ENCODE peak calls at places on chromosomes 11 and 22, in ten cellular contexts. One of them, this sample, is unnamed.

GRCh38 chr11:44986315-44986714 is 35.6 kb upstream of the TP53I11 start:
- DNase-seq in H9: no peak
- DNase-seq in small intestine: no peak
- DNase-seq in SJSA1: no peak
- DNase-seq in lower lobe of right lung: no peak
- DNase-seq in gastrocnemius medialis: no peak
- DNase-seq in psoas muscle: no peak
- DNase-seq in heart right ventricle: no peak
- DNase-seq in iPS DF 6.9: no peak
- DNase-seq in CD8-positive, alpha-beta T cell: no peak
- DNase-seq in this sample: no peak

GRCh38 chr11:65932558-65932919 is 12.7 kb upstream of the TSGA10IP start:
- DNase-seq in H9: peak; percentile 61
- DNase-seq in small intestine: no peak
- DNase-seq in SJSA1: no peak
- DNase-seq in lower lobe of right lung: no peak
- DNase-seq in gastrocnemius medialis: no peak
- DNase-seq in psoas muscle: no peak
- DNase-seq in heart right ventricle: no peak
- DNase-seq in iPS DF 6.9: no peak
- DNase-seq in CD8-positive, alpha-beta T cell: no peak
- DNase-seq in this sample: no peak

GRCh38 chr11:75273331-75273988 is 32.9 kb downstream of the TPBGL start:
- DNase-seq in H9: peak; percentile 12
- DNase-seq in small intestine: no peak
- DNase-seq in SJSA1: no peak
- DNase-seq in lower lobe of right lung: no peak
- DNase-seq in gastrocnemius medialis: peak; percentile 6
- DNase-seq in psoas muscle: no peak
- DNase-seq in heart right ventricle: no peak
- DNase-seq in iPS DF 6.9: no peak
- DNase-seq in CD8-positive, alpha-beta T cell: no peak
- DNase-seq in this sample: no peak

GRCh38 chr11:18367431-18367830 is 26.9 kb upstream of the LDHA start:
- DNase-seq in H9: no peak
- DNase-seq in small intestine: no peak
- DNase-seq in SJSA1: no peak
- DNase-seq in lower lobe of right lung: no peak
- DNase-seq in gastrocnemius medialis: no peak
- DNase-seq in psoas muscle: no peak
- DNase-seq in heart right ventricle: no peak
- DNase-seq in iPS DF 6.9: no peak
- DNase-seq in CD8-positive, alpha-beta T cell: no peak
- DNase-seq in this sample: no peak

GRCh38 chr11:7651140-7651551 is 22.2 kb downstream of the CYB5R2 start:
- DNase-seq in H9: no peak
- DNase-seq in small intestine: no peak
- DNase-seq in SJSA1: no peak
- DNase-seq in lower lobe of right lung: no peak
- DNase-seq in gastrocnemius medialis: no peak
- DNase-seq in psoas muscle: no peak
- DNase-seq in heart right ventricle: no peak
- DNase-seq in iPS DF 6.9: no peak
- DNase-seq in CD8-positive, alpha-beta T cell: no peak
- DNase-seq in this sample: no peak

GRCh38 chr11:62336949-62337681 is at the start of gene ASRGL1:
- DNase-seq in H9: peak; percentile 93
- DNase-seq in small intestine: peak; percentile 81
- DNase-seq in SJSA1: peak; percentile 57
- DNase-seq in lower lobe of right lung: peak; percentile 97
- DNase-seq in gastrocnemius medialis: peak; percentile 85
- DNase-seq in psoas muscle: peak; percentile 89
- DNase-seq in heart right ventricle: peak; percentile 90
- DNase-seq in iPS DF 6.9: peak; percentile 77
- DNase-seq in CD8-positive, alpha-beta T cell: peak; percentile 72
- DNase-seq in this sample: peak; percentile 92

GRCh38 chr11:47409440-47410403 is 1.3 kb downstream of the SLC39A13 start:
- DNase-seq in H9: no peak
- DNase-seq in small intestine: no peak
- DNase-seq in SJSA1: no peak
- DNase-seq in lower lobe of right lung: no peak
- DNase-seq in gastrocnemius medialis: peak; percentile 14
- DNase-seq in psoas muscle: no peak
- DNase-seq in heart right ventricle: no peak
- DNase-seq in iPS DF 6.9: no peak
- DNase-seq in CD8-positive, alpha-beta T cell: no peak
- DNase-seq in this sample: no peak

GRCh38 chr11:111836766-111837165 is 34.6 kb downstream of the ALG9 start:
- DNase-seq in H9: no peak
- DNase-seq in small intestine: peak; percentile 35
- DNase-seq in SJSA1: no peak
- DNase-seq in lower lobe of right lung: no peak
- DNase-seq in gastrocnemius medialis: no peak
- DNase-seq in psoas muscle: no peak
- DNase-seq in heart right ventricle: no peak
- DNase-seq in iPS DF 6.9: no peak
- DNase-seq in CD8-positive, alpha-beta T cell: no peak
- DNase-seq in this sample: no peak

GRCh38 chr22:27851974-27852713 is 50.6 kb upstream of the MN1 start:
- DNase-seq in H9: no peak
- DNase-seq in small intestine: no peak
- DNase-seq in SJSA1: no peak
- DNase-seq in lower lobe of right lung: no peak
- DNase-seq in gastrocnemius medialis: no peak
- DNase-seq in psoas muscle: no peak
- DNase-seq in heart right ventricle: no peak
- DNase-seq in iPS DF 6.9: no peak
- DNase-seq in CD8-positive, alpha-beta T cell: no peak
- DNase-seq in this sample: no peak

GRCh38 chr11:3854977-3855807 is at the start of gene STIM1:
- DNase-seq in H9: peak; percentile 96
- DNase-seq in small intestine: peak; percentile 93
- DNase-seq in SJSA1: peak; percentile 99
- DNase-seq in lower lobe of right lung: peak; percentile 96
- DNase-seq in gastrocnemius medialis: peak; percentile 95
- DNase-seq in psoas muscle: peak; percentile 96
- DNase-seq in heart right ventricle: peak; percentile 96
- DNase-seq in iPS DF 6.9: peak; percentile 89
- DNase-seq in CD8-positive, alpha-beta T cell: peak; percentile 95
- DNase-seq in this sample: peak; percentile 99

GRCh38 chr22:20155330-20156041 is 4.6 kb upstream of the CCDC188 start:
- DNase-seq in H9: no peak
- DNase-seq in small intestine: peak; percentile 42
- DNase-seq in SJSA1: peak; percentile 66
- DNase-seq in lower lobe of right lung: peak; percentile 71
- DNase-seq in gastrocnemius medialis: no peak
- DNase-seq in psoas muscle: peak; percentile 55
- DNase-seq in heart right ventricle: peak; percentile 73
- DNase-seq in iPS DF 6.9: no peak
- DNase-seq in CD8-positive, alpha-beta T cell: no peak
- DNase-seq in this sample: peak; percentile 46

GRCh38 chr11:36672815-36673450 is 74.9 kb upstream of the RAG2 start:
- DNase-seq in H9: no peak
- DNase-seq in small intestine: peak; percentile 50
- DNase-seq in SJSA1: peak; percentile 26
- DNase-seq in lower lobe of right lung: no peak
- DNase-seq in gastrocnemius medialis: no peak
- DNase-seq in psoas muscle: no peak
- DNase-seq in heart right ventricle: no peak
- DNase-seq in iPS DF 6.9: peak; percentile 11
- DNase-seq in CD8-positive, alpha-beta T cell: no peak
- DNase-seq in this sample: no peak

GRCh38 chr11:127000991-127001390 is 421 bp upstream of the KIRREL3 start:
- DNase-seq in H9: no peak
- DNase-seq in small intestine: no peak
- DNase-seq in SJSA1: no peak
- DNase-seq in lower lobe of right lung: no peak
- DNase-seq in gastrocnemius medialis: no peak
- DNase-seq in psoas muscle: no peak
- DNase-seq in heart right ventricle: no peak
- DNase-seq in iPS DF 6.9: no peak
- DNase-seq in CD8-positive, alpha-beta T cell: no peak
- DNase-seq in this sample: no peak

GRCh38 chr22:42321908-42322561 is 51.6 kb upstream of the TCF20 start:
- DNase-seq in H9: no peak
- DNase-seq in small intestine: no peak
- DNase-seq in SJSA1: no peak
- DNase-seq in lower lobe of right lung: no peak
- DNase-seq in gastrocnemius medialis: no peak
- DNase-seq in psoas muscle: no peak
- DNase-seq in heart right ventricle: no peak
- DNase-seq in iPS DF 6.9: no peak
- DNase-seq in CD8-positive, alpha-beta T cell: no peak
- DNase-seq in this sample: no peak

GRCh38 chr22:19066531-19067271 is 55.5 kb downstream of the DGCR2 start:
- DNase-seq in H9: no peak
- DNase-seq in small intestine: no peak
- DNase-seq in SJSA1: no peak
- DNase-seq in lower lobe of right lung: peak; percentile 23
- DNase-seq in gastrocnemius medialis: peak; percentile 73
- DNase-seq in psoas muscle: peak; percentile 42
- DNase-seq in heart right ventricle: no peak
- DNase-seq in iPS DF 6.9: no peak
- DNase-seq in CD8-positive, alpha-beta T cell: no peak
- DNase-seq in this sample: no peak

GRCh38 chr22:41603873-41604332 is 14.3 kb upstream of the PMM1 start:
- DNase-seq in H9: no peak
- DNase-seq in small intestine: peak; percentile 50
- DNase-seq in SJSA1: no peak
- DNase-seq in lower lobe of right lung: no peak
- DNase-seq in gastrocnemius medialis: no peak
- DNase-seq in psoas muscle: no peak
- DNase-seq in heart right ventricle: no peak
- DNase-seq in iPS DF 6.9: no peak
- DNase-seq in CD8-positive, alpha-beta T cell: peak; percentile 76
- DNase-seq in this sample: no peak

GRCh38 chr11:64121637-64122410 is 44.1 kb downstream of the MACROD1 start:
- DNase-seq in H9: no peak
- DNase-seq in small intestine: no peak
- DNase-seq in SJSA1: peak; percentile 25
- DNase-seq in lower lobe of right lung: no peak
- DNase-seq in gastrocnemius medialis: no peak
- DNase-seq in psoas muscle: no peak
- DNase-seq in heart right ventricle: no peak
- DNase-seq in iPS DF 6.9: no peak
- DNase-seq in CD8-positive, alpha-beta T cell: no peak
- DNase-seq in this sample: no peak

DNA sequence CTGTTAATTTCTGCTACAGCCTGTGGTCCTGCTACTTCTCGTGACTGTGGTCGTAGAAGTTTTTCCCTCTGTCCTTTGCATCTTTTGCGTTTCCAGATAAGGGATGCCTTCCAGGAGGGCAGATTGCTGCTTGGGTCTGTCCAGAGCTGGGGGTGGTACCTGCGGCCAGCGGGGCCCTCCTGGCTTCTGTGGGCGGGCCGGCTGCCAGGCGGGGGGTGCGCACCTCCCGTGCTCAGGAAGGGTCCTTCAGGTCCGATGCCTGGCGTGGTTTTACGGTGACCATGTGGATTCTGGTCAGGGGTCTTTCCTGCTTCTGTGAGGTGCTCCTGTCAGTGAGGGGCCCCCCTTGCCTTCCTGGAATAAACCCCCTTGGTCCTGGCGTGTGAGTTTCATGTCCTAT is 84.8 kb downstream of the KCNQ1 start:
- DNase-seq in H9: no peak
- DNase-seq in small intestine: no peak
- DNase-seq in SJSA1: no peak
- DNase-seq in lower lobe of right lung: peak; percentile 42
- DNase-seq in gastrocnemius medialis: no peak
- DNase-seq in psoas muscle: peak; percentile 8
- DNase-seq in heart right ventricle: peak; percentile 8
- DNase-seq in iPS DF 6.9: no peak
- DNase-seq in CD8-positive, alpha-beta T cell: no peak
- DNase-seq in this sample: peak; percentile 68
- H3K4me1 ChIP-seq in H9: peaks cover 2% of the 10 kb centered on the region
- H3K4me1 ChIP-seq in small intestine: peaks cover 3% of the 10 kb centered on the region
- H3K4me1 ChIP-seq in SJSA1: peaks cover 21% of the 10 kb centered on the region
- H3K4me1 ChIP-seq in lower lobe of right lung: peaks cover 34% of the 10 kb centered on the region
- H3K4me1 ChIP-seq in gastrocnemius medialis: peaks cover 7% of the 10 kb centered on the region
- H3K4me1 ChIP-seq in psoas muscle: peaks cover 8% of the 10 kb centered on the region
- H3K4me1 ChIP-seq in heart right ventricle: peaks cover 25% of the 10 kb centered on the region
- H3K4me1 ChIP-seq in iPS DF 6.9: peaks cover 9% of the 10 kb centered on the region
- H3K4me1 ChIP-seq in CD8-positive, alpha-beta T cell: peaks cover 46% of the 10 kb centered on the region
- H3K4me1 ChIP-seq in this sample: peaks cover 7% of the 10 kb centered on the region

GRCh38 chr11:16403448-16403803 is 47.1 kb upstream of the SOX6 start:
- DNase-seq in H9: no peak
- DNase-seq in small intestine: no peak
- DNase-seq in SJSA1: no peak
- DNase-seq in lower lobe of right lung: no peak
- DNase-seq in gastrocnemius medialis: no peak
- DNase-seq in psoas muscle: no peak
- DNase-seq in heart right ventricle: no peak
- DNase-seq in iPS DF 6.9: no peak
- DNase-seq in CD8-positive, alpha-beta T cell: no peak
- DNase-seq in this sample: no peak
- H3K4me1 ChIP-seq in H9: no peaks in the 10 kb centered on the region
- H3K4me1 ChIP-seq in small intestine: no peaks in the 10 kb centered on the region
- H3K4me1 ChIP-seq in SJSA1: no peaks in the 10 kb centered on the region
- H3K4me1 ChIP-seq in lower lobe of right lung: no peaks in the 10 kb centered on the region
- H3K4me1 ChIP-seq in gastrocnemius medialis: peaks cover 13% of the 10 kb centered on the region
- H3K4me1 ChIP-seq in psoas muscle: peaks cover 9% of the 10 kb centered on the region
- H3K4me1 ChIP-seq in heart right ventricle: no peaks in the 10 kb centered on the region
- H3K4me1 ChIP-seq in iPS DF 6.9: no peaks in the 10 kb centered on the region
- H3K4me1 ChIP-seq in CD8-positive, alpha-beta T cell: no peaks in the 10 kb centered on the region
- H3K4me1 ChIP-seq in this sample: no peaks in the 10 kb centered on the region

GRCh38 chr11:78347956-78348355 is 69.7 kb downstream of the GAB2 start:
- DNase-seq in H9: no peak
- DNase-seq in small intestine: no peak
- DNase-seq in SJSA1: no peak
- DNase-seq in lower lobe of right lung: no peak
- DNase-seq in gastrocnemius medialis: no peak
- DNase-seq in psoas muscle: no peak
- DNase-seq in heart right ventricle: no peak
- DNase-seq in iPS DF 6.9: no peak
- DNase-seq in CD8-positive, alpha-beta T cell: no peak
- DNase-seq in this sample: no peak
- H3K4me1 ChIP-seq in H9: peaks cover 5% of the 10 kb centered on the region
- H3K4me1 ChIP-seq in small intestine: peaks cover 8% of the 10 kb centered on the region
- H3K4me1 ChIP-seq in SJSA1: peaks cover 8% of the 10 kb centered on the region
- H3K4me1 ChIP-seq in lower lobe of right lung: peaks cover 70% of the 10 kb centered on the region
- H3K4me1 ChIP-seq in gastrocnemius medialis: peaks cover 48% of the 10 kb centered on the region
- H3K4me1 ChIP-seq in psoas muscle: peaks cover 8% of the 10 kb centered on the region
- H3K4me1 ChIP-seq in heart right ventricle: peaks cover 38% of the 10 kb centered on the region
- H3K4me1 ChIP-seq in iPS DF 6.9: peaks cover 2% of the 10 kb centered on the region
- H3K4me1 ChIP-seq in CD8-positive, alpha-beta T cell: no peaks in the 10 kb centered on the region
- H3K4me1 ChIP-seq in this sample: peaks cover 74% of the 10 kb centered on the region

GRCh38 chr11:128544625-128545024 is 42.7 kb downstream of the ETS1 start:
- DNase-seq in H9: no peak
- DNase-seq in small intestine: no peak
- DNase-seq in SJSA1: peak; percentile 24
- DNase-seq in lower lobe of right lung: no peak
- DNase-seq in gastrocnemius medialis: no peak
- DNase-seq in psoas muscle: no peak
- DNase-seq in heart right ventricle: no peak
- DNase-seq in iPS DF 6.9: no peak
- DNase-seq in CD8-positive, alpha-beta T cell: peak; percentile 26
- DNase-seq in this sample: no peak
- H3K4me1 ChIP-seq in H9: peaks cover 1% of the 10 kb centered on the region
- H3K4me1 ChIP-seq in small intestine: no peaks in the 10 kb centered on the region
- H3K4me1 ChIP-seq in SJSA1: no peaks in the 10 kb centered on the region
- H3K4me1 ChIP-seq in lower lobe of right lung: peaks cover 49% of the 10 kb centered on the region
- H3K4me1 ChIP-seq in gastrocnemius medialis: peaks cover 25% of the 10 kb centered on the region
- H3K4me1 ChIP-seq in psoas muscle: peaks cover 16% of the 10 kb centered on the region
- H3K4me1 ChIP-seq in heart right ventricle: peaks cover 21% of the 10 kb centered on the region
- H3K4me1 ChIP-seq in iPS DF 6.9: peaks cover under 1% of the 10 kb centered on the region
- H3K4me1 ChIP-seq in CD8-positive, alpha-beta T cell: peaks cover 50% of the 10 kb centered on the region
- H3K4me1 ChIP-seq in this sample: peaks cover 27% of the 10 kb centered on the region

GRCh38 chr11:82326853-82327252 is 406.8 kb downstream of the FAM181B start:
- DNase-seq in H9: no peak
- DNase-seq in small intestine: no peak
- DNase-seq in SJSA1: no peak
- DNase-seq in lower lobe of right lung: no peak
- DNase-seq in gastrocnemius medialis: no peak
- DNase-seq in psoas muscle: no peak
- DNase-seq in heart right ventricle: no peak
- DNase-seq in iPS DF 6.9: no peak
- DNase-seq in CD8-positive, alpha-beta T cell: no peak
- DNase-seq in this sample: no peak
- H3K4me1 ChIP-seq in H9: no peaks in the 10 kb centered on the region
- H3K4me1 ChIP-seq in small intestine: no peaks in the 10 kb centered on the region
- H3K4me1 ChIP-seq in SJSA1: no peaks in the 10 kb centered on the region
- H3K4me1 ChIP-seq in lower lobe of right lung: no peaks in the 10 kb centered on the region
- H3K4me1 ChIP-seq in gastrocnemius medialis: no peaks in the 10 kb centered on the region
- H3K4me1 ChIP-seq in psoas muscle: no peaks in the 10 kb centered on the region
- H3K4me1 ChIP-seq in heart right ventricle: no peaks in the 10 kb centered on the region
- H3K4me1 ChIP-seq in iPS DF 6.9: no peaks in the 10 kb centered on the region
- H3K4me1 ChIP-seq in CD8-positive, alpha-beta T cell: no peaks in the 10 kb centered on the region
- H3K4me1 ChIP-seq in this sample: no peaks in the 10 kb centered on the region